ENCODE peak calls at places on chromosomes 2 and 18, in six cellular contexts. One of them, this sample, is unnamed.

GRCh38 chr2:70523996-70524965 is 29.3 kb downstream of the TGFA start:
- DNase-seq in NCI-H2227 treated with DMSO at 0.1 percent for 48 hours: no peak
- DNase-seq in CD4-positive, alpha-beta memory T cell: peak; percentile 42
- DNase-seq in bronchial epithelial cell: peak; percentile 98
- DNase-seq in CD8-positive, alpha-beta T cell: peak; percentile 59
- DNase-seq in progenitor cell of endocrine pancreas: no peak
- DNase-seq in this sample: peak; percentile 95

GRCh38 chr2:180705122-180705521 is 275.3 kb upstream of the UBE2E3 start:
- DNase-seq in NCI-H2227 treated with DMSO at 0.1 percent for 48 hours: peak; percentile 26
- DNase-seq in CD8-positive, alpha-beta T cell: no peak
- DNase-seq in progenitor cell of endocrine pancreas: no peak
- DNase-seq in CD4-positive, alpha-beta memory T cell: no peak
- DNase-seq in bronchial epithelial cell: peak; percentile 79
- DNase-seq in this sample: no peak

GRCh38 chr2:165745916-165746315 is 48.1 kb downstream of the GALNT3 start:
- DNase-seq in CD4-positive, alpha-beta memory T cell: no peak
- DNase-seq in CD8-positive, alpha-beta T cell: no peak
- DNase-seq in NCI-H2227 treated with DMSO at 0.1 percent for 48 hours: no peak
- DNase-seq in progenitor cell of endocrine pancreas: no peak
- DNase-seq in bronchial epithelial cell: no peak
- DNase-seq in this sample: peak; percentile 79

GRCh38 chr2:108330971-108331370 is 42.3 kb downstream of the SULT1C2 start:
- DNase-seq in bronchial epithelial cell: no peak
- DNase-seq in progenitor cell of endocrine pancreas: no peak
- DNase-seq in NCI-H2227 treated with DMSO at 0.1 percent for 48 hours: no peak
- DNase-seq in CD4-positive, alpha-beta memory T cell: no peak
- DNase-seq in CD8-positive, alpha-beta T cell: no peak
- DNase-seq in this sample: no peak

GRCh38 chr2:132645176-132645575 is 24.8 kb downstream of the LYPD1 start:
- DNase-seq in progenitor cell of endocrine pancreas: no peak
- DNase-seq in CD8-positive, alpha-beta T cell: no peak
- DNase-seq in NCI-H2227 treated with DMSO at 0.1 percent for 48 hours: no peak
- DNase-seq in CD4-positive, alpha-beta memory T cell: no peak
- DNase-seq in bronchial epithelial cell: peak; percentile 19
- DNase-seq in this sample: no peak

GRCh38 chr2:160522951-160523700 is 29.5 kb upstream of the RBMS1 start:
- DNase-seq in progenitor cell of endocrine pancreas: no peak
- DNase-seq in CD4-positive, alpha-beta memory T cell: no peak
- DNase-seq in CD8-positive, alpha-beta T cell: no peak
- DNase-seq in bronchial epithelial cell: peak; percentile 5
- DNase-seq in NCI-H2227 treated with DMSO at 0.1 percent for 48 hours: no peak
- DNase-seq in this sample: peak; percentile 13

GRCh38 chr2:163732718-163733117 is 3.1 kb downstream of the FIGN start:
- DNase-seq in NCI-H2227 treated with DMSO at 0.1 percent for 48 hours: no peak
- DNase-seq in CD8-positive, alpha-beta T cell: no peak
- DNase-seq in progenitor cell of endocrine pancreas: no peak
- DNase-seq in bronchial epithelial cell: no peak
- DNase-seq in CD4-positive, alpha-beta memory T cell: no peak
- DNase-seq in this sample: peak; percentile 28

GRCh38 chr2:160646684-160647444 is 153.3 kb upstream of the RBMS1 start:
- DNase-seq in CD4-positive, alpha-beta memory T cell: no peak
- DNase-seq in CD8-positive, alpha-beta T cell: no peak
- DNase-seq in progenitor cell of endocrine pancreas: no peak
- DNase-seq in bronchial epithelial cell: peak; percentile 95
- DNase-seq in NCI-H2227 treated with DMSO at 0.1 percent for 48 hours: no peak
- DNase-seq in this sample: peak; percentile 93

GRCh38 chr2:8966123-8966908 is 37.2 kb downstream of the MBOAT2 start:
- DNase-seq in CD4-positive, alpha-beta memory T cell: no peak
- DNase-seq in progenitor cell of endocrine pancreas: no peak
- DNase-seq in NCI-H2227 treated with DMSO at 0.1 percent for 48 hours: no peak
- DNase-seq in bronchial epithelial cell: peak; percentile 8
- DNase-seq in CD8-positive, alpha-beta T cell: no peak
- DNase-seq in this sample: no peak

GRCh38 chr2:105357122-105357521 is 19.8 kb downstream of the C2orf49 start:
- DNase-seq in NCI-H2227 treated with DMSO at 0.1 percent for 48 hours: no peak
- DNase-seq in CD8-positive, alpha-beta T cell: no peak
- DNase-seq in bronchial epithelial cell: no peak
- DNase-seq in CD4-positive, alpha-beta memory T cell: no peak
- DNase-seq in progenitor cell of endocrine pancreas: no peak
- DNase-seq in this sample: no peak

GRCh38 chr2:128362186-128362888 is 43.7 kb upstream of the HS6ST1 start:
- DNase-seq in bronchial epithelial cell: no peak
- DNase-seq in progenitor cell of endocrine pancreas: no peak
- DNase-seq in CD4-positive, alpha-beta memory T cell: no peak
- DNase-seq in NCI-H2227 treated with DMSO at 0.1 percent for 48 hours: no peak
- DNase-seq in CD8-positive, alpha-beta T cell: no peak
- DNase-seq in this sample: no peak

GRCh38 chr2:72955188-72956049 is 38.1 kb downstream of the EMX1 start:
- DNase-seq in bronchial epithelial cell: no peak
- DNase-seq in NCI-H2227 treated with DMSO at 0.1 percent for 48 hours: peak; percentile 17
- DNase-seq in CD8-positive, alpha-beta T cell: no peak
- DNase-seq in CD4-positive, alpha-beta memory T cell: no peak
- DNase-seq in progenitor cell of endocrine pancreas: no peak
- DNase-seq in this sample: no peak

GRCh38 chr18:24112874-24113615 is 25.8 kb upstream of the CABYR start:
- DNase-seq in CD4-positive, alpha-beta memory T cell: no peak
- DNase-seq in NCI-H2227 treated with DMSO at 0.1 percent for 48 hours: no peak
- DNase-seq in progenitor cell of endocrine pancreas: peak; percentile 43
- DNase-seq in bronchial epithelial cell: peak; percentile 74
- DNase-seq in CD8-positive, alpha-beta T cell: no peak
- DNase-seq in this sample: peak; percentile 75

GRCh38 chr2:220356076-220356475 is 728.6 kb downstream of the SLC4A3 start:
- DNase-seq in bronchial epithelial cell: peak; percentile 73
- DNase-seq in CD4-positive, alpha-beta memory T cell: no peak
- DNase-seq in CD8-positive, alpha-beta T cell: no peak
- DNase-seq in NCI-H2227 treated with DMSO at 0.1 percent for 48 hours: no peak
- DNase-seq in progenitor cell of endocrine pancreas: no peak
- DNase-seq in this sample: peak; percentile 13

GRCh38 chr2:201931955-201932354 is 101.7 kb upstream of the FZD7 start:
- DNase-seq in bronchial epithelial cell: no peak
- DNase-seq in CD4-positive, alpha-beta memory T cell: no peak
- DNase-seq in NCI-H2227 treated with DMSO at 0.1 percent for 48 hours: no peak
- DNase-seq in CD8-positive, alpha-beta T cell: no peak
- DNase-seq in progenitor cell of endocrine pancreas: no peak
- DNase-seq in this sample: no peak

GRCh38 chr2:88182721-88183120 is 12.6 kb downstream of the THNSL2 start:
- DNase-seq in bronchial epithelial cell: no peak
- DNase-seq in CD4-positive, alpha-beta memory T cell: no peak
- DNase-seq in NCI-H2227 treated with DMSO at 0.1 percent for 48 hours: no peak
- DNase-seq in progenitor cell of endocrine pancreas: no peak
- DNase-seq in CD8-positive, alpha-beta T cell: no peak
- DNase-seq in this sample: no peak

GRCh38 chr18:23689031-23689615 is at the start of gene LAMA3:
- DNase-seq in CD8-positive, alpha-beta T cell: peak; percentile 53
- DNase-seq in progenitor cell of endocrine pancreas: peak; percentile 46
- DNase-seq in NCI-H2227 treated with DMSO at 0.1 percent for 48 hours: peak; percentile 72
- DNase-seq in CD4-positive, alpha-beta memory T cell: peak; percentile 30
- DNase-seq in bronchial epithelial cell: peak; percentile 39
- DNase-seq in this sample: peak; percentile 58

GRCh38 chr18:63292844-63293683 is 26.5 kb downstream of the BCL2 start:
- DNase-seq in NCI-H2227 treated with DMSO at 0.1 percent for 48 hours: no peak
- DNase-seq in progenitor cell of endocrine pancreas: no peak
- DNase-seq in bronchial epithelial cell: no peak
- DNase-seq in CD8-positive, alpha-beta T cell: peak; percentile 60
- DNase-seq in CD4-positive, alpha-beta memory T cell: no peak
- DNase-seq in this sample: no peak

GRCh38 chr2:195985731-195986130 is 82.9 kb downstream of the DNAH7 start:
- DNase-seq in NCI-H2227 treated with DMSO at 0.1 percent for 48 hours: peak; percentile 10
- DNase-seq in CD8-positive, alpha-beta T cell: no peak
- DNase-seq in CD4-positive, alpha-beta memory T cell: no peak
- DNase-seq in bronchial epithelial cell: no peak
- DNase-seq in progenitor cell of endocrine pancreas: no peak
- DNase-seq in this sample: no peak

GRCh38 chr2:186299610-186300009 is 186.4 kb upstream of the ZC3H15 start:
- DNase-seq in CD8-positive, alpha-beta T cell: no peak
- DNase-seq in progenitor cell of endocrine pancreas: no peak
- DNase-seq in bronchial epithelial cell: no peak
- DNase-seq in NCI-H2227 treated with DMSO at 0.1 percent for 48 hours: no peak
- DNase-seq in CD4-positive, alpha-beta memory T cell: no peak
- DNase-seq in this sample: no peak

GRCh38 chr2:26757873-26758789 is 6.0 kb upstream of the SLC35F6 start:
- DNase-seq in NCI-H2227 treated with DMSO at 0.1 percent for 48 hours: no peak
- DNase-seq in CD4-positive, alpha-beta memory T cell: no peak
- DNase-seq in bronchial epithelial cell: peak; percentile 98
- DNase-seq in CD8-positive, alpha-beta T cell: no peak
- DNase-seq in progenitor cell of endocrine pancreas: no peak
- DNase-seq in this sample: peak; percentile 98

This sample was measured in MCF 10A.